ENCODE peak calls at places on chromosomes 16 and 17, in five cellular contexts. L is astrocyte, J is heart right ventricle, G is lung, U is tibial artery. A is an unnamed sample.

GRCh38 chr17:35023538-35023937 is 40.0 kb downstream of the RFFL start:
- DNase-seq in L (no peak), J (no peak), G (no peak), U (no peak), A (no peak)

GRCh38 chr16:27175888-27176287 is 27.4 kb upstream of the KDM8 start:
- DNase-seq in L (no peak), J (no peak), G (no peak), U (no peak), A (no peak)

GRCh38 chr17:42453544-42453943 is 5.1 kb upstream of the ATP6V0A1 start:
- DNase-seq in L (no peak), J (no peak), G (no peak), U (no peak), A (no peak)

GRCh38 chr17:29116652-29117439 is 63.4 kb downstream of the MYO18A start:
- DNase-seq in L (no peak), J (peak), G (peak), U (peak), A (peak)

GRCh38 chr16:3641801-3642396 is 12.6 kb upstream of the DNASE1 start:
- DNase-seq in L (no peak), J (no peak), G (no peak), U (peak), A (no peak)

GRCh38 chr16:47920709-47921108 is 235.1 kb downstream of the ABCC12 start:
- DNase-seq in L (no peak), J (no peak), G (no peak), U (no peak), A (no peak)

GRCh38 chr16:1496464-1496863 is 3.3 kb downstream of the TELO2 start:
- DNase-seq in L (no peak), J (no peak), G (no peak), U (no peak), A (no peak)

GRCh38 chr17:34378664-34379101 is 15.7 kb upstream of the CCL1 start:
- DNase-seq in L (no peak), J (no peak), G (no peak), U (no peak), A (no peak)

GRCh38 chr16:54813778-54814177 is 116.9 kb upstream of the IRX5 start:
- DNase-seq in L (no peak), J (no peak), G (no peak), U (no peak), A (no peak)

GRCh38 chr16:54817940-54818574 is 112.6 kb upstream of the IRX5 start:
- DNase-seq in L (no peak), J (no peak), G (peak), U (no peak), A (no peak)

GRCh38 chr16:54815177-54815576 is 115.5 kb upstream of the IRX5 start:
- DNase-seq in L (no peak), J (peak), G (no peak), U (no peak), A (no peak)

GRCh38 chr16:54816471-54816870 is 114.2 kb upstream of the IRX5 start:
- DNase-seq in L (no peak), J (no peak), G (no peak), U (no peak), A (no peak)

GRCh38 chr16:54817432-54817831 is 113.2 kb upstream of the IRX5 start:
- DNase-seq in L (no peak), J (peak), G (peak), U (no peak), A (peak)
- TF ChIP-seq CTCF in L (no peak), J (peak), G (no peak), U (peak), A (peak)

DNA sequence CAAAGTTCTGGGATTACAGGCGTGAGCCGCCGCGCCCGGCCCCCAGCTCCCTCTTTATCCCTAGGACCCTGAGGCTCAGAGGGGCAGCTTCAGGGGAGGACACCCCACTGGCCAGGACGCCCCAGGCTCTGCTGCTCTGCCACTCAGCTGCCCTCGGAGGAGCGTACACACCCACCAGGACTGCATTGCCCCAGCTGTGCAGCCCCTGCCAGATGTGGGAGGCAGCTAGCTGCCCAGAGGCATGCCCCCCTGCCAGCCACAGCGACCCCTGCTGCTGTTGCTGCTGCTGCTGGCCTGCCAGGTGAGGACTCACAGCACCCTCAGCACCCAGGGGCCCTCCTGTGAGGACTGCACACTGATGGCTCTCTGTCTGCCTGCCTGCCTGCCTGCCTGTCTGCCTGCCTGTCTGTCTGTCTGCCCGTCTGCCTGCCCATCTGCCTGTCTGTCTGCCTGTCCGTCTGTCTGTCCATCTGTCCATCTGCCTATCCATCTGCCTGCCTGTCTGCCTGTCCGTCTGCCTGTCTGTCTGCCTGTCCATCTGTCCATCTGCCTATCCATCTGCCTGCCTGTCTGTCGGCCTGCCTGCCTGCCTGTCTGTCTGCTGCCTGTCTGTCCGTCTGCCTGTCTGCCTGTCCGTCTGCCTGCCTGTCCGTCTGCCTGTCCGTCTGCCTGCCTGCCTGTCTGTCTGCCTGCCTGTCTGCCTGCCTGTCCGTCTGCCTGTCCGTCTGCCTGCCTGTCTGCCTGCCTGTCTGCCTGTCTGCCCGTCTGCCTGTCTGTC is 5.0 kb downstream of the GCGR start:
- DNase-seq in L (no peak), J (no peak), G (no peak), U (no peak), A (no peak)
- TF ChIP-seq CTCF in L (no peak), J (no peak), G (no peak), U (no peak), A (no peak)

GRCh38 chr16:84574191-84574590 is 43.7 kb downstream of the COTL1 start:
- DNase-seq in L (no peak), J (no peak), G (no peak), U (no peak), A (no peak)
- TF ChIP-seq CTCF in L (no peak), J (no peak), G (no peak), U (no peak), A (no peak)

DNA sequence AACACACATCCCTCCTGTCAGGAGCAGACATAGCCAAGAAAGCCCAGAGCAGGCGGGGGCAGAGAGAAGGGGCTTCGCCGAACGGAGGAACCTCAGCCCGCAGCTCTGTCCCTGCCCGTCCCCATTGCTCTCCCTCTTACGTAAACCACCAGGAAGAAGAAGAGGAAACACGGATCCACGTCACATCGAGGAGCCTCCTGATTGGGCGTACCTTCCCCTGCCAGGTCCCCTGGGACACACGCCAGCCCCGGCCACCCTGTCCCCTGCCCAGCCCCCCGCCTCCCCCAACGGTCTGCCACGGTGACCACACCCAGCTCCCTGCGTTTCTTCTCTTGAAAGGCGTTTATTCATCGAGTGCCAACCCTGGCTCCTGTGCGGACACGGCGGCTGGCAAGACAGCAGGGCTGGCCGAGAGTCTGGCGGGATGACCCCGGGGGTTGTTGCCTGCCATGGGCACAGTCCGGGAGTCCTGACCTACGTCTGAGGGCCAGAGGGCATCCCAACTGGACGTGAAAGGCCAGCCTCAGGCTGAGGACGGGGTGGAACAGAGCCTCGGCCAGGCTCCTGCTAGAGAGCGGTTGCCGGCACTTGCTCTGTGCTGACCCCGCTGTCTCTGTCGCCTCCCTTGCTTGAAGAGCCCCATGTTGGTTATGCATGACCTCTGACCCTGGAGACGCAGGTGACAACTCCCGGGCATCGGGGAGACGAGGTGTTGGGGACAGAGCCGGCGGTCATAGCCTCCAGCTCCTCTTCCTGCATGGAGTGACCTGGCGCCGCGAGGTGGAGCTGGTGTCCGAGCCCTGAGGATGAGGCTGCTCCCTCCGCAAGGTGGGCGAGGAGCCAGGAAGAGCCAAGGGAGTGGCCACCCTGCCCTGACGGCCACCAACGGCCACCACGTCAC is 40.6 kb upstream of the ACSF3 start:
- DNase-seq in L (peak), J (no peak), G (no peak), U (no peak), A (no peak)
- TF ChIP-seq CTCF in L (no peak), J (no peak), G (no peak), U (no peak), A (no peak)

DNA sequence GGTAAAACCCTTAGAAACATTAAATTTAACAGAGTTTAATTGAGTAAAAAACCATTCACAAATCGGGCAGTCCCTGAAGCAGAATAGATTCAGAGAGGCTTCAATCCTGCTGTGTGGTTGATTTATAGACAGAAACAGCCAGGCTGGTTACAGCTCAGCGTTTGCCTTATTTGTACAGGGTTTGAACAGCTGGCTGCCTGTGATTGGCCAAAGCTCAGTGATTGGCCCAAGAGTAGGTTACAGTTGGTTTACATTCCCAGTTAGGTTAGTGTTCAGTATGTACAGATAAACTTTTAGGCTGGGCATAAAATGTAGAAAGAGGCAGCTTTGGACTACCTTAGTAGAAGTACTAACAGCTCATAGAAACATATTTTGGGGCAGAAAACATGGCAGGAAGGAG is 210.4 kb upstream of the ELAC2 start:
- DNase-seq in L (no peak), J (no peak), G (no peak), U (no peak), A (no peak)
- TF ChIP-seq CTCF in L (no peak), J (no peak), G (no peak), U (no peak), A (no peak)

GRCh38 chr16:29664133-29664912 is 1.3 kb downstream of the SPN start:
- DNase-seq in L (no peak), J (no peak), G (no peak), U (no peak), A (no peak)
- TF ChIP-seq CTCF in L (no peak), J (no peak), G (no peak), U (no peak), A (no peak)

GRCh38 chr16:20301840-20302239 is 25.5 kb downstream of the GP2 start:
- DNase-seq in L (no peak), J (no peak), G (no peak), U (no peak), A (no peak)

GRCh38 chr16:20298452-20298851 is 28.9 kb downstream of the GP2 start:
- DNase-seq in L (no peak), J (no peak), G (no peak), U (no peak), A (no peak)

GRCh38 chr16:20303012-20303411 is 24.3 kb downstream of the GP2 start:
- DNase-seq in L (no peak), J (no peak), G (no peak), U (no peak), A (no peak)

GRCh38 chr16:20302389-20302788 is 24.9 kb downstream of the GP2 start:
- DNase-seq in L (no peak), J (no peak), G (no peak), U (no peak), A (no peak)

DNA sequence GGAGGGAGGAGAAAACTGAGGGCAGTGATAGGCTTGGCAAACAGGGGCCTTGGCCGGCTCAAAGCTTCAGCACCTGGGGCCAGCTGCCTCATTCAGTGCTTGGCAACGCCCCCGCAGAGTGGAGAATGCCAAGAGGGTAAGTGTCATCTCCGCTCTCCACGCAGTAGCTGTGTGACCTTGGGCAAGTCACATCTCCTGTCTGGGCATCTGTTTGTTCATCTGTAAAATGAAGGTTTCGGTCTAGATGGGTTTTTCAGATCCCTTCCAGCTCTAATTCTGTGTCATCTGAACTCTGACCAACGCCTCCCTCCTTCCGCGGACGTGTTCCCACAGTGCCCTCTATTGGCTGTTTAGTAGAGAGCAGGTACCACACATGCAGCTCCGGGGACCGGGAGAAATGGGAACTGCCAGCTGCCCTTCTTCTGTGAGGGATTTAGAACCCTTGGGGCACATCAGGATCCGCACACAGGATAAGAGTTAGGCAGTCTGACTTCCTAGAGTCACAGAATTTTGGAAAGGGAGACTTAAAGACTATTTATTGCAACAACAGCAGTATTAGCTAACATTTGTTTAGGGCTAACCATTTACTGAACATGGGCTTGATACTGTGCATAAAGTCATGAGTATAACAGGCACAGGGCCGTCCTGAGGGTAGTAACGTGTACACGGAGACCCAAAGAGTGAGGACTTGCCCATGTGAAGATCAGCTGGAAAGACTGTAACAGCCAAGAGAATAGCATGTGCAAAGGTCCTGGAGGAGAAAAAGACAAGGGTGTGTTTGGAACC is 26.8 kb downstream of the GP2 start:
- DNase-seq in L (peak), J (peak), G (peak), U (no peak), A (peak)
- TF ChIP-seq CTCF in L (peak), J (peak), G (peak), U (peak), A (peak)

GRCh38 chr17:33121272-33121671 is 129.6 kb downstream of the SPACA3 start:
- DNase-seq in L (no peak), J (no peak), G (no peak), U (no peak), A (no peak)
- TF ChIP-seq CTCF in L (no peak), J (no peak), G (no peak), U (no peak), A (no peak)